ENCODE peak calls at places on chromosomes 5 and 9, in four cellular contexts. W, O, H and C are unnamed samples.

GRCh38 chr5:179858241-179858585 is 404 bp downstream of the MRNIP start:
- DNase-seq in W (peak), O (no peak), H (no peak), C (peak)

GRCh38 chr5:62575556-62575955 is 3.1 kb upstream of the LRRC70 start:
- DNase-seq in W (no peak), O (no peak), H (no peak), C (no peak)

GRCh38 chr5:81068063-81068462 is 107.9 kb downstream of the RASGRF2 start:
- DNase-seq in W (no peak), O (no peak), H (no peak), C (no peak)

GRCh38 chr5:160169326-160169725 is 50.1 kb upstream of the PWWP2A start:
- DNase-seq in W (peak), O (no peak), H (no peak), C (no peak)

GRCh38 chr5:162248107-162248713 is 180.6 kb downstream of the GABRG2 start:
- DNase-seq in W (no peak), O (peak), H (peak), C (peak)

GRCh38 chr9:75183293-75183692 is 95.0 kb downstream of the OSTF1 start:
- DNase-seq in W (no peak), O (no peak), H (no peak), C (no peak)

GRCh38 chr9:111897831-111898144 is 1.2 kb downstream of the UGCG start:
- DNase-seq in W (no peak), O (no peak), H (no peak), C (no peak)

GRCh38 chr5:44499381-44499780 is 110.2 kb upstream of the FGF10 start:
- DNase-seq in W (no peak), O (no peak), H (no peak), C (no peak)

GRCh38 chr9:120109242-120109641 is 470.7 kb downstream of the CDK5RAP2 start:
- DNase-seq in W (no peak), O (peak), H (peak), C (peak)

GRCh38 chr5:54646285-54647101 is 128.9 kb downstream of the SNX18 start:
- DNase-seq in W (peak), O (peak), H (peak), C (peak)

GRCh38 chr9:38421498-38422211 is 2.6 kb downstream of the IGFBPL1 start:
- DNase-seq in W (no peak), O (peak), H (no peak), C (peak)

GRCh38 chr5:101679816-101680215 is 616.3 kb downstream of the SLCO4C1 start:
- DNase-seq in W (no peak), O (no peak), H (no peak), C (peak)

GRCh38 chr5:133238426-133239205 is 186.8 kb downstream of the HSPA4 start:
- DNase-seq in W (no peak), O (no peak), H (no peak), C (no peak)

GRCh38 chr5:173291722-173292658 is 36.2 kb downstream of the STC2 start:
- DNase-seq in W (peak), O (no peak), H (no peak), C (peak)

GRCh38 chr9:109771796-109772525 is 8.0 kb upstream of the PALM2AKAP2 start:
- DNase-seq in W (peak), O (no peak), H (no peak), C (peak)

GRCh38 chr5:56759521-56759920 is 55.8 kb upstream of the MAP3K1 start:
- DNase-seq in W (no peak), O (no peak), H (no peak), C (no peak)

GRCh38 chr5:359301-359897 is 37.9 kb downstream of the AHRR start:
- DNase-seq in W (no peak), O (peak), H (no peak), C (no peak)

GRCh38 chr5:73663860-73664240 is 37.9 kb downstream of the ARHGEF28 start:
- DNase-seq in W (no peak), O (no peak), H (no peak), C (no peak)

GRCh38 chr5:65480306-65480865 is 1.3 kb downstream of the ADAMTS6 start:
- DNase-seq in W (peak), O (no peak), H (no peak), C (peak)

GRCh38 chr9:92035146-92035545 is 80.1 kb downstream of the SPTLC1 start:
- DNase-seq in W (peak), O (no peak), H (no peak), C (no peak)

GRCh38 chr5:155001523-155001922 is 12.0 kb upstream of the KIF4B start:
- DNase-seq in W (no peak), O (no peak), H (no peak), C (no peak)

GRCh38 chr5:66452109-66452508 is 144.1 kb upstream of the MAST4 start:
- DNase-seq in W (no peak), O (no peak), H (no peak), C (no peak)

GRCh38 chr5:173204185-173204979 is 30.6 kb downstream of the NKX2-5 start:
- DNase-seq in W (peak), O (no peak), H (no peak), C (no peak)

GRCh38 chr9:87701931-87702421 is 23.9 kb upstream of the CTSL start:
- DNase-seq in W (no peak), O (no peak), H (no peak), C (peak)

GRCh38 chr9:3675964-3676363 is 150.2 kb upstream of the RFX3 start:
- DNase-seq in W (no peak), O (no peak), H (no peak), C (no peak)

GRCh38 chr9:74577956-74578355 is 80.8 kb downstream of the RORB start:
- DNase-seq in W (peak), O (no peak), H (no peak), C (peak)

GRCh38 chr5:53087596-53087995 is 22.0 kb downstream of the MOCS2 start:
- DNase-seq in W (no peak), O (no peak), H (no peak), C (no peak)

GRCh38 chr5:132814441-132815294 is 1.6 kb downstream of the SOWAHA start:
- DNase-seq in W (no peak), O (peak), H (no peak), C (peak)

GRCh38 chr9:110659891-110660541 is 8.6 kb upstream of the MUSK start:
- DNase-seq in W (peak), O (no peak), H (no peak), C (no peak)

GRCh38 chr9:34546834-34547827 is 24.3 kb upstream of the ENHO start:
- DNase-seq in W (peak), O (peak), H (peak), C (peak)

GRCh38 chr5:40385544-40385943 is 294.2 kb upstream of the PTGER4 start:
- DNase-seq in W (peak), O (peak), H (peak), C (peak)

GRCh38 chr9:93679536-93680444 is 103.4 kb downstream of the PHF2 start:
- DNase-seq in W (no peak), O (peak), H (no peak), C (no peak)

GRCh38 chr9:34513567-34514214 is 9.1 kb downstream of the ENHO start:
- DNase-seq in W (no peak), O (peak), H (no peak), C (peak)

GRCh38 chr5:17373406-17374110 is 124.5 kb upstream of the TAF11L2 start:
- DNase-seq in W (no peak), O (no peak), H (no peak), C (no peak)

GRCh38 chr5:73370620-73371583 is 77.7 kb downstream of the FOXD1 start:
- DNase-seq in W (peak), O (no peak), H (no peak), C (peak)

GRCh38 chr5:126368239-126368812 is 54.9 kb upstream of the GRAMD2B start:
- DNase-seq in W (peak), O (peak), H (peak), C (peak)

GRCh38 chr5:61327761-61328753 is 4.0 kb upstream of the ZSWIM6 start:
- DNase-seq in W (peak), O (no peak), H (no peak), C (peak)

GRCh38 chr9:109342878-109343277 is 22.0 kb upstream of the EPB41L4B start:
- DNase-seq in W (no peak), O (no peak), H (no peak), C (no peak)

GRCh38 chr5:61023131-61023530 is 78.1 kb downstream of the NDUFAF2 start:
- DNase-seq in W (peak), O (no peak), H (no peak), C (no peak)

GRCh38 chr9:126318858-126319257 is 7.8 kb upstream of the MVB12B start:
- DNase-seq in W (no peak), O (no peak), H (no peak), C (no peak)

DNA sequence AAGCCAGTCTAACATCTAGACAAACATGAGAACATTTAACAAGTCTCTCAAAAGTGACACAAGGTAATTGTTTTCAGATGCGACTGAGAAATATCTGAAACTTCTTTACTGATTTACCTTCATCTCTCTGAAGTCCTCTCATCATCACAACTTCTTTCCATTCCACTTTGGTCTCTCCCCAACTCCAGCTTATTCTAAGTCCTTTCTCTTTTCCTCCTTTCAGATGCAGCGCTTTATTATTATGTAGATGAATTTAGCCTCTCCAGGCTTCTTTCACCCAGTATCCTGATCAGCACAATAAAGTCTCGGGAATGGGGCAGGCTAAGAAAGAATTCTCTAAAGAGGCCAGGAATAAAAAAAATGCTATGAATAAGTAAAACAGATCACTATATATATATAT is 128.0 kb downstream of the KCTD16 start:
- DNase-seq in W (no peak), O (no peak), H (no peak), C (no peak)
- H2AK5ac ChIP-seq in W (no peak), O (no peak), H (peak), C (no peak)

GRCh38 chr9:32543047-32543446 is 9.1 kb upstream of the SMIM27 start:
- DNase-seq in W (no peak), O (no peak), H (no peak), C (no peak)
- H4K5ac ChIP-seq in W (no peak), O (no peak), H (no peak), C (no peak)

DNA sequence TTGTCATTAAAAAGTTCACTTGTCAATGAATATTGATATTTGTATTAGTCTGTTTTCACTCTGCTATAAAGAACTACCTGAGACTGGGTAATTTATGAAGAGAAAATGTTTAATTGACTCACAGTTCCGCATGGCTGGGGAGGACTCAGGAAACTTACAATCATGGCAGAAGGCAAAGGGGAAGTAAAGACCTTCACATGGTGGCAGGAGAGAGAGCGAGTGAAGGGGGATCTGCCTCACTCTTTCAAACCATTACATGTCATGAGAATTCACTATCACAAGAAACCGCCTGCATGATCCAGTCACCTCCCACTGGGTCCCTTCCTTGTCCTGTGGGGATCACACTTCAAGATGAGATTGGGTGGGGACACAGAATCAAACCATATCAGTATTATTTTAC is 27.5 kb downstream of the SRD5A1 start:
- DNase-seq in W (no peak), O (no peak), H (no peak), C (no peak)
- H3K4me2 ChIP-seq in W (no peak), O (no peak), H (no peak), C (no peak)

GRCh38 chr9:136327313-136327971 is at the start of gene GPSM1:
- DNase-seq in W (peak), O (no peak), H (no peak), C (no peak)
- H2AK5ac ChIP-seq in W (peak), O (no peak), H (peak), C (peak)